ENCODE peak calls at places on chromosomes 5 and 9, in eight cellular contexts. One of them, this sample, is unnamed.

GRCh38 chr9:110161940-110162339 is 46.0 kb downstream of the C9orf152 start:
- DNase-seq in ELF-1: no peak
- DNase-seq in mammary epithelial cell: no peak
- DNase-seq in H4: no peak
- DNase-seq in amniotic stem cell: no peak
- DNase-seq in astrocyte: no peak
- DNase-seq in left ventricle myocardium inferior: no peak
- DNase-seq in GF-D8: no peak
- DNase-seq in this sample: no peak

GRCh38 chr9:137694236-137694959 is 75.6 kb downstream of the EHMT1 start:
- DNase-seq in mammary epithelial cell: no peak
- DNase-seq in ELF-1: peak
- DNase-seq in left ventricle myocardium inferior: no peak
- DNase-seq in H4: no peak
- DNase-seq in GF-D8: no peak
- DNase-seq in amniotic stem cell: no peak
- DNase-seq in astrocyte: no peak
- DNase-seq in this sample: no peak

GRCh38 chr5:42315214-42315613 is 108.0 kb upstream of the GHR start:
- DNase-seq in H4: no peak
- DNase-seq in ELF-1: no peak
- DNase-seq in GF-D8: no peak
- DNase-seq in amniotic stem cell: no peak
- DNase-seq in mammary epithelial cell: no peak
- DNase-seq in left ventricle myocardium inferior: no peak
- DNase-seq in astrocyte: no peak
- DNase-seq in this sample: no peak

GRCh38 chr9:110332766-110333165 is 4.9 kb downstream of the TXNDC8 start:
- DNase-seq in H4: no peak
- DNase-seq in GF-D8: no peak
- DNase-seq in astrocyte: no peak
- DNase-seq in left ventricle myocardium inferior: no peak
- DNase-seq in mammary epithelial cell: no peak
- DNase-seq in amniotic stem cell: no peak
- DNase-seq in ELF-1: no peak
- DNase-seq in this sample: no peak

GRCh38 chr9:134641173-134641985 is at the start of gene COL5A1:
- DNase-seq in amniotic stem cell: peak
- DNase-seq in astrocyte: peak
- DNase-seq in mammary epithelial cell: peak
- DNase-seq in ELF-1: peak
- DNase-seq in H4: peak
- DNase-seq in GF-D8: no peak
- DNase-seq in left ventricle myocardium inferior: peak
- DNase-seq in this sample: no peak

GRCh38 chr5:123754167-123754840 is 242.3 kb downstream of the CSNK1G3 start:
- DNase-seq in GF-D8: no peak
- DNase-seq in ELF-1: no peak
- DNase-seq in mammary epithelial cell: peak
- DNase-seq in left ventricle myocardium inferior: no peak
- DNase-seq in astrocyte: peak
- DNase-seq in amniotic stem cell: no peak
- DNase-seq in H4: no peak
- DNase-seq in this sample: no peak

GRCh38 chr5:122267195-122267594 is 44.8 kb upstream of the SNCAIP start:
- DNase-seq in ELF-1: peak
- DNase-seq in amniotic stem cell: no peak
- DNase-seq in astrocyte: no peak
- DNase-seq in left ventricle myocardium inferior: no peak
- DNase-seq in H4: no peak
- DNase-seq in mammary epithelial cell: no peak
- DNase-seq in GF-D8: no peak
- DNase-seq in this sample: no peak

GRCh38 chr9:78592866-78593265 is 295.9 kb downstream of the PSAT1 start:
- DNase-seq in mammary epithelial cell: peak
- DNase-seq in ELF-1: no peak
- DNase-seq in astrocyte: peak
- DNase-seq in GF-D8: no peak
- DNase-seq in H4: no peak
- DNase-seq in amniotic stem cell: peak
- DNase-seq in left ventricle myocardium inferior: no peak
- DNase-seq in this sample: no peak

GRCh38 chr5:61362796-61363364 is 30.8 kb downstream of the ZSWIM6 start:
- DNase-seq in ELF-1: peak
- DNase-seq in left ventricle myocardium inferior: no peak
- DNase-seq in astrocyte: no peak
- DNase-seq in H4: no peak
- DNase-seq in mammary epithelial cell: no peak
- DNase-seq in amniotic stem cell: no peak
- DNase-seq in GF-D8: no peak
- DNase-seq in this sample: no peak

GRCh38 chr5:168332042-168332441 is 40.6 kb downstream of the WWC1 start:
- DNase-seq in left ventricle myocardium inferior: no peak
- DNase-seq in H4: no peak
- DNase-seq in mammary epithelial cell: no peak
- DNase-seq in amniotic stem cell: no peak
- DNase-seq in GF-D8: no peak
- DNase-seq in astrocyte: no peak
- DNase-seq in ELF-1: no peak
- DNase-seq in this sample: no peak

GRCh38 chr9:135240222-135240621 is 152.8 kb downstream of the OLFM1 start:
- DNase-seq in GF-D8: no peak
- DNase-seq in ELF-1: no peak
- DNase-seq in H4: no peak
- DNase-seq in amniotic stem cell: no peak
- DNase-seq in mammary epithelial cell: no peak
- DNase-seq in left ventricle myocardium inferior: no peak
- DNase-seq in astrocyte: no peak
- DNase-seq in this sample: no peak

GRCh38 chr5:177509991-177510566 is 453 bp upstream of the DOK3 start:
- DNase-seq in GF-D8: peak
- DNase-seq in astrocyte: no peak
- DNase-seq in H4: no peak
- DNase-seq in left ventricle myocardium inferior: no peak
- DNase-seq in amniotic stem cell: no peak
- DNase-seq in mammary epithelial cell: no peak
- DNase-seq in ELF-1: no peak
- DNase-seq in this sample: no peak

GRCh38 chr9:114988962-114989599 is 58.7 kb upstream of the TNFSF8 start:
- DNase-seq in H4: peak
- DNase-seq in mammary epithelial cell: peak
- DNase-seq in ELF-1: no peak
- DNase-seq in left ventricle myocardium inferior: no peak
- DNase-seq in amniotic stem cell: no peak
- DNase-seq in astrocyte: no peak
- DNase-seq in GF-D8: no peak
- DNase-seq in this sample: no peak

GRCh38 chr9:121556580-121556979 is 56.9 kb upstream of the GGTA1 start:
- DNase-seq in ELF-1: no peak
- DNase-seq in H4: peak
- DNase-seq in astrocyte: peak
- DNase-seq in GF-D8: no peak
- DNase-seq in left ventricle myocardium inferior: no peak
- DNase-seq in mammary epithelial cell: peak
- DNase-seq in amniotic stem cell: peak
- DNase-seq in this sample: no peak

GRCh38 chr9:125296843-125297372 is 35.3 kb downstream of the GAPVD1 start:
- DNase-seq in ELF-1: no peak
- DNase-seq in H4: no peak
- DNase-seq in left ventricle myocardium inferior: no peak
- DNase-seq in amniotic stem cell: no peak
- DNase-seq in GF-D8: no peak
- DNase-seq in mammary epithelial cell: no peak
- DNase-seq in astrocyte: peak
- DNase-seq in this sample: no peak

GRCh38 chr9:6498982-6499381 is 86.0 kb downstream of the UHRF2 start:
- DNase-seq in amniotic stem cell: no peak
- DNase-seq in GF-D8: no peak
- DNase-seq in H4: no peak
- DNase-seq in mammary epithelial cell: peak
- DNase-seq in ELF-1: no peak
- DNase-seq in left ventricle myocardium inferior: no peak
- DNase-seq in astrocyte: peak
- DNase-seq in this sample: no peak

GRCh38 chr9:98775831-98776441 is 20.4 kb downstream of the ANKS6 start:
- DNase-seq in GF-D8: no peak
- DNase-seq in amniotic stem cell: peak
- DNase-seq in left ventricle myocardium inferior: no peak
- DNase-seq in H4: peak
- DNase-seq in mammary epithelial cell: peak
- DNase-seq in ELF-1: peak
- DNase-seq in astrocyte: peak
- DNase-seq in this sample: peak

GRCh38 chr5:139850423-139851016 is 54.9 kb downstream of the PSD2 start:
- DNase-seq in ELF-1: no peak
- DNase-seq in astrocyte: no peak
- DNase-seq in mammary epithelial cell: no peak
- DNase-seq in H4: no peak
- DNase-seq in GF-D8: no peak
- DNase-seq in amniotic stem cell: no peak
- DNase-seq in left ventricle myocardium inferior: no peak
- DNase-seq in this sample: no peak

GRCh38 chr9:113516840-113517577 is 53.5 kb downstream of the RGS3 start:
- DNase-seq in H4: peak
- DNase-seq in amniotic stem cell: no peak
- DNase-seq in ELF-1: no peak
- DNase-seq in mammary epithelial cell: no peak
- DNase-seq in left ventricle myocardium inferior: no peak
- DNase-seq in GF-D8: no peak
- DNase-seq in astrocyte: peak
- DNase-seq in this sample: peak

GRCh38 chr5:110476164-110476563 is 250.3 kb downstream of the TMEM232 start:
- DNase-seq in left ventricle myocardium inferior: no peak
- DNase-seq in ELF-1: no peak
- DNase-seq in GF-D8: no peak
- DNase-seq in mammary epithelial cell: no peak
- DNase-seq in amniotic stem cell: no peak
- DNase-seq in H4: no peak
- DNase-seq in astrocyte: no peak
- DNase-seq in this sample: no peak

GRCh38 chr5:5342784-5343183 is 79.7 kb upstream of the ICE1 start:
- DNase-seq in H4: no peak
- DNase-seq in ELF-1: no peak
- DNase-seq in GF-D8: no peak
- DNase-seq in left ventricle myocardium inferior: no peak
- DNase-seq in amniotic stem cell: no peak
- DNase-seq in mammary epithelial cell: peak
- DNase-seq in astrocyte: peak
- DNase-seq in this sample: no peak

GRCh38 chr5:69206528-69207190 is 17.3 kb downstream of the CENPH start:
- DNase-seq in mammary epithelial cell: peak
- DNase-seq in left ventricle myocardium inferior: no peak
- DNase-seq in amniotic stem cell: no peak
- DNase-seq in astrocyte: no peak
- DNase-seq in H4: no peak
- DNase-seq in ELF-1: no peak
- DNase-seq in GF-D8: no peak
- DNase-seq in this sample: no peak

GRCh38 chr5:14695152-14695551 is 30.6 kb downstream of the OTULIN start:
- DNase-seq in amniotic stem cell: no peak
- DNase-seq in ELF-1: no peak
- DNase-seq in GF-D8: no peak
- DNase-seq in mammary epithelial cell: no peak
- DNase-seq in left ventricle myocardium inferior: no peak
- DNase-seq in H4: no peak
- DNase-seq in astrocyte: no peak
- DNase-seq in this sample: no peak

GRCh38 chr9:93126151-93126781 is 7.8 kb downstream of the NINJ1 start:
- DNase-seq in mammary epithelial cell: no peak
- DNase-seq in left ventricle myocardium inferior: peak
- DNase-seq in amniotic stem cell: no peak
- DNase-seq in ELF-1: no peak
- DNase-seq in astrocyte: no peak
- DNase-seq in GF-D8: no peak
- DNase-seq in H4: no peak
- DNase-seq in this sample: peak

GRCh38 chr9:95107001-95107749 is 210.3 kb downstream of the FANCC start:
- DNase-seq in ELF-1: no peak
- DNase-seq in mammary epithelial cell: no peak
- DNase-seq in astrocyte: peak
- DNase-seq in left ventricle myocardium inferior: no peak
- DNase-seq in H4: no peak
- DNase-seq in GF-D8: no peak
- DNase-seq in amniotic stem cell: peak
- DNase-seq in this sample: no peak

GRCh38 chr5:155389498-155389897 is 375.9 kb downstream of the KIF4B start:
- DNase-seq in mammary epithelial cell: no peak
- DNase-seq in ELF-1: no peak
- DNase-seq in astrocyte: no peak
- DNase-seq in left ventricle myocardium inferior: no peak
- DNase-seq in H4: no peak
- DNase-seq in GF-D8: no peak
- DNase-seq in amniotic stem cell: no peak
- DNase-seq in this sample: no peak

GRCh38 chr9:128428644-128429504 is 8.2 kb downstream of the CERCAM start:
- DNase-seq in mammary epithelial cell: no peak
- DNase-seq in astrocyte: peak
- DNase-seq in H4: peak
- DNase-seq in ELF-1: peak
- DNase-seq in left ventricle myocardium inferior: no peak
- DNase-seq in amniotic stem cell: no peak
- DNase-seq in GF-D8: no peak
- DNase-seq in this sample: no peak

GRCh38 chr9:88322906-88323566 is 65.2 kb upstream of the SPIN1 start:
- DNase-seq in left ventricle myocardium inferior: no peak
- DNase-seq in GF-D8: peak
- DNase-seq in mammary epithelial cell: peak
- DNase-seq in ELF-1: no peak
- DNase-seq in astrocyte: peak
- DNase-seq in amniotic stem cell: no peak
- DNase-seq in H4: peak
- DNase-seq in this sample: no peak

GRCh38 chr9:105171589-105171988 is 72.9 kb upstream of the SLC44A1 start:
- DNase-seq in mammary epithelial cell: no peak
- DNase-seq in astrocyte: no peak
- DNase-seq in H4: no peak
- DNase-seq in amniotic stem cell: no peak
- DNase-seq in GF-D8: no peak
- DNase-seq in ELF-1: peak
- DNase-seq in left ventricle myocardium inferior: no peak
- DNase-seq in this sample: no peak

GRCh38 chr9:33167084-33167948 is at the start of gene B4GALT1:
- DNase-seq in amniotic stem cell: peak
- DNase-seq in left ventricle myocardium inferior: peak
- DNase-seq in GF-D8: peak
- DNase-seq in mammary epithelial cell: peak
- DNase-seq in H4: peak
- DNase-seq in astrocyte: peak
- DNase-seq in ELF-1: peak
- DNase-seq in this sample: peak

GRCh38 chr5:157166494-157167218 is 592 bp upstream of the GARIN3 start:
- DNase-seq in amniotic stem cell: no peak
- DNase-seq in astrocyte: no peak
- DNase-seq in mammary epithelial cell: no peak
- DNase-seq in ELF-1: no peak
- DNase-seq in left ventricle myocardium inferior: no peak
- DNase-seq in GF-D8: no peak
- DNase-seq in H4: no peak
- DNase-seq in this sample: no peak

GRCh38 chr9:89923961-89924504 is 319.2 kb downstream of the GADD45G start:
- DNase-seq in H4: no peak
- DNase-seq in amniotic stem cell: no peak
- DNase-seq in left ventricle myocardium inferior: no peak
- DNase-seq in astrocyte: peak
- DNase-seq in mammary epithelial cell: no peak
- DNase-seq in ELF-1: peak
- DNase-seq in GF-D8: no peak
- DNase-seq in this sample: no peak

GRCh38 chr5:115961413-115962238 is 649 bp upstream of the LVRN start:
- DNase-seq in amniotic stem cell: peak
- DNase-seq in H4: no peak
- DNase-seq in mammary epithelial cell: no peak
- DNase-seq in ELF-1: peak
- DNase-seq in astrocyte: no peak
- DNase-seq in GF-D8: no peak
- DNase-seq in left ventricle myocardium inferior: no peak
- DNase-seq in this sample: no peak

GRCh38 chr9:137085918-137086530 is 761 bp upstream of the MAN1B1 start:
- DNase-seq in mammary epithelial cell: peak
- DNase-seq in H4: no peak
- DNase-seq in astrocyte: no peak
- DNase-seq in GF-D8: no peak
- DNase-seq in amniotic stem cell: no peak
- DNase-seq in left ventricle myocardium inferior: peak
- DNase-seq in ELF-1: peak
- DNase-seq in this sample: no peak

This sample was measured in GM12891.